ENCODE peak calls at places on chromosome 9, in nine cellular contexts. K is fibroblast of lung, W is lower leg skin, Q is PC-3, E is fibroblast of pulmonary artery, P is SK-N-SH, M is esophagus squamous epithelium, F is HCT116, H is tibial nerve. L is an unnamed sample.

GRCh38 chr9:32820322-32820721 is 37.0 kb downstream of the TMEM215 start:
- DNase-seq in K (no peak), W (no peak), Q (no peak), E (no peak), P (no peak), M (no peak), F (no peak), H (no peak), L (no peak)

GRCh38 chr9:91307279-91307678 is 54.4 kb downstream of the AUH start:
- DNase-seq in K (no peak), W (no peak), Q (no peak), E (no peak), P (no peak), M (no peak), F (no peak), H (no peak), L (no peak)

GRCh38 chr9:128626181-128626580 is 30.5 kb downstream of the DYNC2I2 start:
- DNase-seq in K (no peak), W (no peak), Q (no peak), E (no peak), P (peak), M (no peak), F (no peak), H (no peak), L (no peak)

GRCh38 chr9:128006360-128007024 is 25.7 kb upstream of the EEIG1 start:
- DNase-seq in K (peak), W (no peak), Q (peak), E (no peak), P (no peak), M (no peak), F (no peak), H (no peak), L (no peak)

GRCh38 chr9:127384901-127385300 is 12.1 kb upstream of the SLC2A8 start:
- DNase-seq in K (no peak), W (no peak), Q (no peak), E (no peak), P (no peak), M (no peak), F (no peak), H (no peak), L (peak)

GRCh38 chr9:134215709-134216448 is 51.5 kb upstream of the RNU6ATAC start:
- DNase-seq in K (peak), W (peak), Q (no peak), E (peak), P (peak), M (no peak), F (no peak), H (no peak), L (no peak)

GRCh38 chr9:27672730-27673129 is 99.4 kb upstream of the C9orf72 start:
- DNase-seq in K (no peak), W (no peak), Q (no peak), E (no peak), P (no peak), M (no peak), F (no peak), H (no peak), L (no peak)

GRCh38 chr9:114539718-114540410 is 34.6 kb upstream of the WHRN start:
- DNase-seq in K (no peak), W (peak), Q (no peak), E (no peak), P (no peak), M (no peak), F (no peak), H (no peak), L (no peak)

GRCh38 chr9:4508246-4508906 is 18.1 kb downstream of the SLC1A1 start:
- DNase-seq in K (peak), W (no peak), Q (peak), E (peak), P (no peak), M (no peak), F (no peak), H (no peak), L (no peak)

GRCh38 chr9:87327567-87328125 is 170.0 kb upstream of the DAPK1 start:
- DNase-seq in K (no peak), W (no peak), Q (peak), E (no peak), P (peak), M (no peak), F (no peak), H (no peak), L (no peak)

GRCh38 chr9:128702949-128703615 is 779 bp downstream of the PKN3 start:
- DNase-seq in K (no peak), W (peak), Q (no peak), E (no peak), P (peak), M (no peak), F (no peak), H (no peak), L (no peak)

GRCh38 chr9:121620777-121621437 is 30.5 kb upstream of the DAB2IP start:
- DNase-seq in K (peak), W (no peak), Q (no peak), E (peak), P (peak), M (no peak), F (no peak), H (no peak), L (no peak)

GRCh38 chr9:9598723-9599122 is 1014.1 kb downstream of the PTPRD start:
- DNase-seq in K (no peak), W (no peak), Q (no peak), E (no peak), P (no peak), M (no peak), F (no peak), H (no peak), L (no peak)

GRCh38 chr9:134326754-134327526 is 685 bp downstream of the RXRA start:
- DNase-seq in K (peak), W (no peak), Q (peak), E (no peak), P (peak), M (no peak), F (no peak), H (no peak), L (peak)

GRCh38 chr9:811101-811531 is 30.4 kb upstream of the DMRT1 start:
- DNase-seq in K (peak), W (no peak), Q (peak), E (no peak), P (no peak), M (no peak), F (no peak), H (no peak), L (no peak)

GRCh38 chr9:121372563-121373400 is 2.7 kb upstream of the STOM start:
- DNase-seq in K (peak), W (no peak), Q (peak), E (peak), P (no peak), M (no peak), F (no peak), H (no peak), L (peak)

GRCh38 chr9:109455861-109456260 is 42.2 kb downstream of the PTPN3 start:
- DNase-seq in K (no peak), W (no peak), Q (no peak), E (no peak), P (no peak), M (no peak), F (no peak), H (no peak), L (no peak)
- TF ChIP-seq CTCF in K (no peak), W (no peak), Q (no peak), E (no peak), P (no peak), M (no peak), F (no peak), H (no peak), L (no peak)

GRCh38 chr9:132194508-132194907 is 32.6 kb downstream of the NTNG2 start:
- DNase-seq in K (no peak), W (no peak), Q (no peak), E (no peak), P (no peak), M (no peak), F (no peak), H (no peak), L (no peak)

GRCh38 chr9:132197315-132197714 is 35.5 kb downstream of the NTNG2 start:
- DNase-seq in K (no peak), W (no peak), Q (no peak), E (no peak), P (no peak), M (no peak), F (no peak), H (no peak), L (no peak)

GRCh38 chr9:132192728-132193127 is 30.9 kb downstream of the NTNG2 start:
- DNase-seq in K (no peak), W (no peak), Q (no peak), E (no peak), P (no peak), M (no peak), F (no peak), H (no peak), L (no peak)

GRCh38 chr9:132190966-132191365 is 29.1 kb downstream of the NTNG2 start:
- DNase-seq in K (no peak), W (no peak), Q (no peak), E (no peak), P (no peak), M (no peak), F (no peak), H (no peak), L (no peak)

DNA sequence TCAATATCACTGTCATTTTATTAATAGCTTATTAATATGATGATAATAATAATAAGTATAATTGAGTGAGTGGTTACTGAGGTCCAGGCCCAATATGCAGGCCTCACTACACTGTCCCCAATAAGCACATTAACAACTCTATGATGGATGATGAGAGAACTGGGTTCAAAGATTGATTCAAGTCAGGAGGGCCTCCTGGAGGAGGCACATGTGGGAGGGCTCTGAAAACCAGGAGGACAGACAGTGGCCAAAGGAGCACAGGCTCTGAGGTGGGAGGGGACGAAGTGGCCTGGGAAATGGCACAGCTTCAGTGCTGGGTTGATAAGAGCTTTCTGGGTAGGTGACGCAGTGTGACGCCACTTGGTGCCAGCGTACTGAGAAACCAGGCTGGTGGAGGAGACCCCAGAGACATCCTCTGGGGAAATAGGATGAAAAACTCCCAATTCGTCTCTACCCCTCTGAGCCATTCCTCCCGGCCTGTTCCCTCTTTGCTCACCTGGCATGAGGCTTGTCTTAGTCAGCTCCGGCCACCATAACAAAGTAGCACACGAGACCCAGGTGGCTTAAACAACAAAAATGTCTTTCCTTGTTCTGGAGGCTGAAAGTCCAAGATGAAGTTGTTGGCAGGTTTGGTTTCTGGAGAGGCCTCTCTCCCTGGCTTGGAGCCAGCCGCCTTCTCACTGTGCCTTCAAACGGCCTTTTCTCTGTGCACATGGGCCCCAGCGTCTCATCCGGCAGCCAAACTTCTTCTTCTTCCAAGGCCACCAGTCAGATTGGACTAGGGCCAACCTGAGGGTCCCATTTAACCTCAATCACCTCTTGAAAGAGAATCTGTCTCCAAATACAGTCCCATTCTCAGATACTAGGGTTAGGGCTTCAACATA is 31.6 kb downstream of the NTNG2 start:
- DNase-seq in K (no peak), W (no peak), Q (no peak), E (no peak), P (no peak), M (no peak), F (no peak), H (no peak), L (no peak)
- H3K4me3 ChIP-seq in K (no peak), W (no peak), Q (no peak), E (no peak), P (no peak), M (no peak), F (no peak), H (no peak), L (no peak)

DNA sequence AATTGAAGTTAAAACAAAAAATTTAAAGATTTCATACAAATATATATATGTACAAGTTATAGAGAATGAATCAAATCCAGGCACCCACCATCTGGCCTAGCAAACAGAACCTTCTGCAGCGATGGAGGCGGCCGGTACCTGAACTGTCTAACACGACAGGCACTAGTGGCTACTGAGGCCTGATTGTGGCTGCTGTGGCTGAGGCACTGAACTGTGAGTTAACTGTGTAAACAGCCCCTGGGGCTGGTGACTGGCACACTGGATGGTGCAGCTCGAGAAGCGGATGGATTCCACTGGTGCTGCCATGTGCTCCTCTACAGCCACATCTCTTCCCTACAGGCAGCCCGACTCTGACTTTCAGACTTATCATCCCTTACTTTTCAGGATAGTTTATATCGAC is 82.4 kb downstream of the RAPGEF1 start:
- DNase-seq in K (no peak), W (no peak), Q (peak), E (no peak), P (no peak), M (no peak), F (no peak), H (no peak), L (no peak)
- TF ChIP-seq CTCF in K (no peak), W (no peak), Q (no peak), E (no peak), P (no peak), M (no peak), F (no peak), H (no peak), L (no peak)

GRCh38 chr9:107465467-107466451 is 23.8 kb downstream of the KLF4 start:
- DNase-seq in K (peak), W (peak), Q (peak), E (peak), P (peak), M (no peak), F (no peak), H (peak), L (peak)
- H3K4me3 ChIP-seq in K (peak), W (peak), Q (peak), E (peak), P (peak), M (peak), F (peak), H (peak), L (peak)

DNA sequence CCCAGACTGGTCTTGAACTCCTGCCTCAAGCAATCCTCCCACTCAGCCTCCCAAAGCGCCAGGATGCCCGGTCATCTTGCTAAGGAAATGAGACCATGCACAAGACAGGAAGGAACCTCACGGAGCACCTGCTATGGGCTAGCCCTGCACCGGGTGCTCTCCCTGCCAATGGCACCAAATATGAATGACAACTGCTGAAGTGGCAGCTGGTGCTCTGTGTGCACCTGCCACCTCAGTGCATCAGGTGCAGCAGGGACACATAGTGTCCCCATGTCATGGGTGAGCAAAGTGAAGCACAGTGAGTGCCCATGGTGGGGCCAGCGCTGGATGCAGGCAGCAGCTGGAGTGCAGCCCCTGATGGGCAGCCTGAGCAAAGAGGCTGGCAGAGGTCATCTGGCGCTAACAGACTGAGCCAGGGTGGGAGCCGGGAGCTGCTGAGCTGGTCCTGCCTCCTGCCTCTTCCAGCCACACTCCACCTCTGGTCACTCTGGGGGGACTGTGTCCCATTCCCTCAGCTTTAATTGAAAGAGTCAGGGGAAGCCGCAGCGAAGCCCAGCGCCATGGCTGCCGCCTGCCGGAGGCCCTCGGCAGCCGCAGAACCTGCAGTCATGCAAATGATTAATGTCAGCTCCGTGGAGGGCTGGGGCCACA is 46.4 kb downstream of the BARX1 start:
- DNase-seq in K (no peak), W (no peak), Q (no peak), E (no peak), P (peak), M (no peak), F (no peak), H (no peak), L (no peak)
- TF ChIP-seq CTCF in K (no peak), W (no peak), Q (no peak), E (no peak), P (no peak), M (no peak), F (no peak), H (no peak), L (no peak)

L was measured in colonic mucosa.